ENCODE peak calls at places on chromosome 1, in ten cellular contexts. One of them, this sample, is unnamed.

GRCh38 chr1:3651939-3652537 is at the start of gene TP73:
- DNase-seq in naive thymus-derived CD4-positive, alpha-beta T cell: peak; percentile 8
- DNase-seq in activated T-cell treated with anti-CD3 and anti-CD28 coated beads, Interleukin-2, amount 50 U/mL, for 72 hours: peak; percentile 25
- DNase-seq in NCI-H446: peak; percentile 83
- DNase-seq in psoas muscle: no peak
- DNase-seq in COR-L47: peak; percentile 62
- DNase-seq in cerebellar cortex: peak; percentile 26
- DNase-seq in AG10803: no peak
- DNase-seq in left colon: peak; percentile 20
- DNase-seq in occipital lobe: no peak
- DNase-seq in this sample: no peak

GRCh38 chr1:6414443-6414844 is 5.3 kb downstream of the HES2 start:
- DNase-seq in occipital lobe: no peak
- DNase-seq in psoas muscle: no peak
- DNase-seq in NCI-H446: no peak
- DNase-seq in COR-L47: no peak
- DNase-seq in AG10803: peak; percentile 41
- DNase-seq in cerebellar cortex: peak; percentile 46
- DNase-seq in naive thymus-derived CD4-positive, alpha-beta T cell: no peak
- DNase-seq in left colon: peak; percentile 58
- DNase-seq in activated T-cell treated with anti-CD3 and anti-CD28 coated beads, Interleukin-2, amount 50 U/mL, for 72 hours: peak; percentile 61
- DNase-seq in this sample: no peak

GRCh38 chr1:22645936-22646335 is 2.5 kb downstream of the C1QC start:
- DNase-seq in cerebellar cortex: no peak
- DNase-seq in AG10803: no peak
- DNase-seq in activated T-cell treated with anti-CD3 and anti-CD28 coated beads, Interleukin-2, amount 50 U/mL, for 72 hours: no peak
- DNase-seq in COR-L47: no peak
- DNase-seq in left colon: no peak
- DNase-seq in psoas muscle: no peak
- DNase-seq in naive thymus-derived CD4-positive, alpha-beta T cell: no peak
- DNase-seq in NCI-H446: no peak
- DNase-seq in occipital lobe: no peak
- DNase-seq in this sample: no peak

GRCh38 chr1:75786901-75787455 is 922 bp downstream of the RABGGTB start:
- DNase-seq in naive thymus-derived CD4-positive, alpha-beta T cell: no peak
- DNase-seq in AG10803: no peak
- DNase-seq in activated T-cell treated with anti-CD3 and anti-CD28 coated beads, Interleukin-2, amount 50 U/mL, for 72 hours: no peak
- DNase-seq in left colon: no peak
- DNase-seq in cerebellar cortex: no peak
- DNase-seq in occipital lobe: no peak
- DNase-seq in NCI-H446: no peak
- DNase-seq in COR-L47: no peak
- DNase-seq in psoas muscle: no peak
- DNase-seq in this sample: no peak

GRCh38 chr1:228810855-228811654 is 75.8 kb downstream of the RHOU start:
- DNase-seq in left colon: no peak
- DNase-seq in psoas muscle: no peak
- DNase-seq in naive thymus-derived CD4-positive, alpha-beta T cell: no peak
- DNase-seq in AG10803: no peak
- DNase-seq in COR-L47: no peak
- DNase-seq in occipital lobe: no peak
- DNase-seq in NCI-H446: no peak
- DNase-seq in activated T-cell treated with anti-CD3 and anti-CD28 coated beads, Interleukin-2, amount 50 U/mL, for 72 hours: no peak
- DNase-seq in cerebellar cortex: no peak
- DNase-seq in this sample: no peak

GRCh38 chr1:168341576-168341975 is 60.9 kb downstream of the TBX19 start:
- DNase-seq in left colon: no peak
- DNase-seq in naive thymus-derived CD4-positive, alpha-beta T cell: no peak
- DNase-seq in AG10803: peak; percentile 63
- DNase-seq in NCI-H446: no peak
- DNase-seq in COR-L47: no peak
- DNase-seq in activated T-cell treated with anti-CD3 and anti-CD28 coated beads, Interleukin-2, amount 50 U/mL, for 72 hours: no peak
- DNase-seq in occipital lobe: no peak
- DNase-seq in psoas muscle: no peak
- DNase-seq in cerebellar cortex: peak; percentile 2
- DNase-seq in this sample: no peak

GRCh38 chr1:228043281-228043845 is 36.6 kb downstream of the WNT3A start:
- DNase-seq in NCI-H446: no peak
- DNase-seq in activated T-cell treated with anti-CD3 and anti-CD28 coated beads, Interleukin-2, amount 50 U/mL, for 72 hours: no peak
- DNase-seq in cerebellar cortex: no peak
- DNase-seq in COR-L47: no peak
- DNase-seq in naive thymus-derived CD4-positive, alpha-beta T cell: no peak
- DNase-seq in psoas muscle: peak; percentile 20
- DNase-seq in occipital lobe: no peak
- DNase-seq in left colon: no peak
- DNase-seq in AG10803: no peak
- DNase-seq in this sample: no peak

GRCh38 chr1:92784051-92784638 is 763 bp downstream of the EVI5 start:
- DNase-seq in psoas muscle: peak; percentile 71
- DNase-seq in naive thymus-derived CD4-positive, alpha-beta T cell: peak; percentile 41
- DNase-seq in activated T-cell treated with anti-CD3 and anti-CD28 coated beads, Interleukin-2, amount 50 U/mL, for 72 hours: peak; percentile 59
- DNase-seq in cerebellar cortex: peak; percentile 19
- DNase-seq in AG10803: peak; percentile 58
- DNase-seq in COR-L47: no peak
- DNase-seq in NCI-H446: peak; percentile 29
- DNase-seq in occipital lobe: peak; percentile 23
- DNase-seq in left colon: peak; percentile 40
- DNase-seq in this sample: peak; percentile 2

GRCh38 chr1:207077470-207078377 is 10.9 kb upstream of the C4BPB start:
- DNase-seq in activated T-cell treated with anti-CD3 and anti-CD28 coated beads, Interleukin-2, amount 50 U/mL, for 72 hours: peak; percentile 75
- DNase-seq in COR-L47: peak; percentile 23
- DNase-seq in NCI-H446: peak; percentile 82
- DNase-seq in naive thymus-derived CD4-positive, alpha-beta T cell: peak; percentile 79
- DNase-seq in psoas muscle: no peak
- DNase-seq in cerebellar cortex: peak; percentile 83
- DNase-seq in AG10803: peak; percentile 81
- DNase-seq in left colon: no peak
- DNase-seq in occipital lobe: peak; percentile 58
- DNase-seq in this sample: peak; percentile 33

GRCh38 chr1:231806623-231807470 is 180.3 kb downstream of the DISC1 start:
- DNase-seq in naive thymus-derived CD4-positive, alpha-beta T cell: peak; percentile 6
- DNase-seq in cerebellar cortex: peak; percentile 61
- DNase-seq in COR-L47: peak; percentile 41
- DNase-seq in AG10803: no peak
- DNase-seq in psoas muscle: peak; percentile 70
- DNase-seq in NCI-H446: peak; percentile 96
- DNase-seq in left colon: peak; percentile 36
- DNase-seq in activated T-cell treated with anti-CD3 and anti-CD28 coated beads, Interleukin-2, amount 50 U/mL, for 72 hours: peak; percentile 37
- DNase-seq in occipital lobe: no peak
- DNase-seq in this sample: no peak

GRCh38 chr1:156284112-156284511 is at the start of gene TMEM79:
- DNase-seq in AG10803: no peak
- DNase-seq in activated T-cell treated with anti-CD3 and anti-CD28 coated beads, Interleukin-2, amount 50 U/mL, for 72 hours: no peak
- DNase-seq in psoas muscle: no peak
- DNase-seq in left colon: peak; percentile 53
- DNase-seq in cerebellar cortex: no peak
- DNase-seq in naive thymus-derived CD4-positive, alpha-beta T cell: no peak
- DNase-seq in occipital lobe: no peak
- DNase-seq in COR-L47: no peak
- DNase-seq in NCI-H446: no peak
- DNase-seq in this sample: no peak

GRCh38 chr1:108125312-108126138 is 74.6 kb downstream of the SLC25A24 start:
- DNase-seq in psoas muscle: peak; percentile 60
- DNase-seq in naive thymus-derived CD4-positive, alpha-beta T cell: peak; percentile 70
- DNase-seq in AG10803: peak; percentile 76
- DNase-seq in left colon: peak; percentile 39
- DNase-seq in NCI-H446: peak; percentile 90
- DNase-seq in cerebellar cortex: peak; percentile 92
- DNase-seq in occipital lobe: peak; percentile 38
- DNase-seq in activated T-cell treated with anti-CD3 and anti-CD28 coated beads, Interleukin-2, amount 50 U/mL, for 72 hours: peak; percentile 63
- DNase-seq in COR-L47: peak; percentile 36
- DNase-seq in this sample: peak; percentile 31

GRCh38 chr1:196608401-196609113 is at the start of gene KCNT2:
- DNase-seq in psoas muscle: peak; percentile 78
- DNase-seq in left colon: peak; percentile 28
- DNase-seq in naive thymus-derived CD4-positive, alpha-beta T cell: no peak
- DNase-seq in activated T-cell treated with anti-CD3 and anti-CD28 coated beads, Interleukin-2, amount 50 U/mL, for 72 hours: peak; percentile 3
- DNase-seq in cerebellar cortex: peak; percentile 65
- DNase-seq in AG10803: peak; percentile 17
- DNase-seq in NCI-H446: peak; percentile 41
- DNase-seq in occipital lobe: peak; percentile 39
- DNase-seq in COR-L47: peak; percentile 96
- DNase-seq in this sample: peak; percentile 27

GRCh38 chr1:117060441-117061317 is 553 bp downstream of the TTF2 start:
- DNase-seq in activated T-cell treated with anti-CD3 and anti-CD28 coated beads, Interleukin-2, amount 50 U/mL, for 72 hours: peak; percentile 36
- DNase-seq in psoas muscle: no peak
- DNase-seq in NCI-H446: peak; percentile 47
- DNase-seq in left colon: peak; percentile 44
- DNase-seq in occipital lobe: no peak
- DNase-seq in cerebellar cortex: peak; percentile 51
- DNase-seq in COR-L47: no peak
- DNase-seq in AG10803: peak; percentile 31
- DNase-seq in naive thymus-derived CD4-positive, alpha-beta T cell: no peak
- DNase-seq in this sample: peak; percentile 27

GRCh38 chr1:153513023-153513422 is 22.8 kb downstream of the S100A6 start:
- DNase-seq in NCI-H446: peak; percentile 30
- DNase-seq in AG10803: no peak
- DNase-seq in COR-L47: peak; percentile 15
- DNase-seq in naive thymus-derived CD4-positive, alpha-beta T cell: no peak
- DNase-seq in cerebellar cortex: no peak
- DNase-seq in activated T-cell treated with anti-CD3 and anti-CD28 coated beads, Interleukin-2, amount 50 U/mL, for 72 hours: no peak
- DNase-seq in occipital lobe: no peak
- DNase-seq in left colon: peak; percentile 52
- DNase-seq in psoas muscle: no peak
- DNase-seq in this sample: no peak

This sample was measured in T-helper 22 cell.